ENCODE peak calls at places on chromosomes 1 and 21, in seven cellular contexts. Q, X, G, N, O, A and D are unnamed samples.
A peak's percentile ranks its signal among the peaks of the same experiment; 100 is the strongest.

GRCh38 chr1:101371259-101371658 is 134.4 kb downstream of the S1PR1 start:
- DNase-seq in Q (no peak), X (no peak), G (peak; percentile 52), N (no peak), O (no peak), A (no peak), D (no peak)

GRCh38 chr1:54781023-54781723 is 16.9 kb upstream of the PARS2 start:
- DNase-seq in Q (no peak), X (peak; percentile 46), G (no peak), N (no peak), O (no peak), A (no peak), D (no peak)

GRCh38 chr1:11541236-11541635 is 62.3 kb downstream of the DISP3 start:
- DNase-seq in Q (no peak), X (no peak), G (no peak), N (no peak), O (no peak), A (no peak), D (no peak)

GRCh38 chr1:167532964-167533824 is 14.9 kb upstream of the CD247 start:
- DNase-seq in Q (no peak), X (no peak), G (no peak), N (peak; percentile 70), O (no peak), A (no peak), D (no peak)

GRCh38 chr1:225699336-225699735 is 46.4 kb upstream of the ENAH start:
- DNase-seq in Q (no peak), X (no peak), G (no peak), N (no peak), O (no peak), A (no peak), D (no peak)

GRCh38 chr1:181768930-181769280 is 285.6 kb downstream of the CACNA1E start:
- DNase-seq in Q (no peak), X (no peak), G (no peak), N (no peak), O (no peak), A (no peak), D (no peak)

GRCh38 chr1:172581273-172581672 is 48.3 kb downstream of the SUCO start:
- DNase-seq in Q (no peak), X (no peak), G (no peak), N (no peak), O (no peak), A (no peak), D (no peak)

GRCh38 chr1:18344755-18345154 is 136.0 kb upstream of the KLHDC7A start:
- DNase-seq in Q (no peak), X (no peak), G (no peak), N (no peak), O (no peak), A (no peak), D (no peak)

GRCh38 chr1:150236614-150236934 is 662 bp upstream of the ANP32E start:
- DNase-seq in Q (no peak), X (no peak), G (no peak), N (no peak), O (no peak), A (peak; percentile 4), D (no peak)

GRCh38 chr1:98949606-98950005 is 55.1 kb downstream of the PLPPR5 start:
- DNase-seq in Q (no peak), X (no peak), G (no peak), N (no peak), O (no peak), A (no peak), D (no peak)

GRCh38 chr1:33111965-33112364 is 31.0 kb downstream of the AZIN2 start:
- DNase-seq in Q (no peak), X (no peak), G (peak; percentile 64), N (no peak), O (no peak), A (no peak), D (no peak)

GRCh38 chr1:23456226-23456625 is 27.8 kb downstream of the ASAP3 start:
- DNase-seq in Q (no peak), X (no peak), G (no peak), N (no peak), O (no peak), A (peak; percentile 67), D (no peak)

GRCh38 chr1:246218686-246219085 is 288.4 kb downstream of the SMYD3 start:
- DNase-seq in Q (no peak), X (no peak), G (no peak), N (no peak), O (no peak), A (no peak), D (no peak)

GRCh38 chr1:58862728-58863385 is 79.0 kb upstream of the JUN start:
- DNase-seq in Q (no peak), X (no peak), G (no peak), N (no peak), O (no peak), A (no peak), D (no peak)

GRCh38 chr21:31282095-31282709 is 61.9 kb downstream of the TIAM1 start:
- DNase-seq in Q (no peak), X (peak; percentile 38), G (peak; percentile 95), N (peak; percentile 57), O (peak; percentile 65), A (peak; percentile 95), D (no peak)

DNA sequence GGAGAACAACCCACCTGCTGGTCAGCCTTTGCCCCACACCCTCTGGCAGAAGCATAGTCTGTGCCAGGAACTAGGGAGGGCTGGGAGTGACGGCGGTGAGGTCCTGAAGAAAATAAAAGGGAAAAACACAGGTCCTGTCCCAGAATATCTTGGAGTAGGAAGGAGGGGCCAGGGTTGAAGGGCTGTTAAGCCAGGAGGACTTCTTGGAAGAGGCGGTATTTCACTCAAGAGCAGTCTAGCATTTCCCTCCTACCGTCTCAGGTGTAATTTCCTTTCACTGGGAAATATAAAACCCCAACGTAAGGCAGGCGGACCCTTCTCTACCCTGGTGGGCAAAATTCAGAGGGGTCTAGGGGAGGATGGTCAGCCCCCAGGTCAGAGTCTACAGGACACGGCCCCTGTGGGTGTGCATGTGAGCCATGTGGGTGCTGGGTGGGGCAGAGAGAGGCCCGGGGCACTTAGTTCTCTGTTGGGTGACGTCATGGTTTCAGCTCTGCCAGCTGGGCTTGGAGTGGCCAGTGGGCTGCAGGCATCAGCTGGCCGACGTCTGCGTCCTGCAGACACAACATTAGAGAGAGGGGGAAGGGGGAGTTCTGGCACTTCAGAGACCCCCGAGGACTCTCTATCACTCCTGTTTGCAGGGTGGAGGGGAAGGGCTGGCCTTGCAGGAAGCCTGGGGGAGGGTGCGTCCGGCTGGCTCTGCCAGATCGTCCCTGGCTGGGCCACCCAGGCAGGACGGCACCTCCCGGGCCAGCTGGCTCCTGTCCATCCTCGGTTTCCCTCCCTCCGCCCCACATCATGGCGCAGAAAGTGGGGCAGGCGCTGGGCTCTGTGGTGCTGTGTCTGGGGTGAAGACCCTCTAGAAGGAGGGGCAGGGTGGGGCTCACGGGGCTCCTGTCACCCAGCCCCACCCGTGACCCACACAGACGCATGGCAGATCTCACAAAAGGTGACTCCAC is 73.0 kb upstream of the TTC34 start:
- DNase-seq in Q (no peak), X (no peak), G (no peak), N (no peak), O (no peak), A (no peak), D (peak; percentile 77)
- H3K9me3 ChIP-seq in Q (peaks cover 24% of the 10 kb centered on the region), X (no peaks in the 10 kb centered on the region), G (no peaks in the 10 kb centered on the region), N (peaks cover 5% of the 10 kb centered on the region), O (peaks cover 19% of the 10 kb centered on the region), A (peaks cover 9% of the 10 kb centered on the region), D (peaks cover 11% of the 10 kb centered on the region)

DNA sequence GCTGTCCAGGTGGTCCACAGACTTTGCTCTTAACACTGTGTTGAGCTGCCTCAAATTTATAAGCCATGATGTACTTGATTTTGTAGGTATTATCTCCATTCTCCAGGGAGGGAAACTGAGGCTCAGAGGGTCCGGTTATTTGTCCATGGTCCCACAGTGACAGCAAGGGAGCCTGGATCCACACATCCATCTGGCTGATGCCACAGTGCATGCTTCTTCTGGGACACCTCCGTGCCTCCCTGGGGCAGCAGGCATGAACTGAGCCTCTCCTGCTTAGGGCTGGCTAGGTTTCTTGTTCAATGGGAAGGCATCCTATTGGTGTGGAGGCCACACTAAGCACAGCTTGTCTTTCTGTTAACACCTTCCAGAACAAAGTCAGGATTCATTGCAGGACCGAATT is 317.3 kb downstream of the AJAP1 start:
- DNase-seq in Q (no peak), X (no peak), G (no peak), N (no peak), O (no peak), A (peak; percentile 11), D (no peak)
- H3K9me3 ChIP-seq in Q (no peaks in the 10 kb centered on the region), X (no peaks in the 10 kb centered on the region), G (no peaks in the 10 kb centered on the region), N (no peaks in the 10 kb centered on the region), O (no peaks in the 10 kb centered on the region), A (peaks cover 15% of the 10 kb centered on the region), D (no peaks in the 10 kb centered on the region)

GRCh38 chr21:36693144-36694040 is 5.5 kb upstream of the SIM2 start:
- DNase-seq in Q (no peak), X (peak; percentile 58), G (no peak), N (no peak), O (no peak), A (no peak), D (no peak)
- H3K9me3 ChIP-seq in Q (no peaks in the 10 kb centered on the region), X (no peaks in the 10 kb centered on the region), G (no peaks in the 10 kb centered on the region), N (no peaks in the 10 kb centered on the region), O (no peaks in the 10 kb centered on the region), A (peaks cover 9% of the 10 kb centered on the region), D (peaks cover 5% of the 10 kb centered on the region)

GRCh38 chr1:29177022-29177705 is 4.5 kb downstream of the SRSF4 start:
- DNase-seq in Q (no peak), X (no peak), G (no peak), N (no peak), O (no peak), A (no peak), D (no peak)
- H3K9me3 ChIP-seq in Q (no peaks in the 10 kb centered on the region), X (no peaks in the 10 kb centered on the region), G (no peaks in the 10 kb centered on the region), N (no peaks in the 10 kb centered on the region), O (no peaks in the 10 kb centered on the region), A (no peaks in the 10 kb centered on the region), D (no peaks in the 10 kb centered on the region)

GRCh38 chr1:109247401-109248365 is 1.7 kb upstream of the CELSR2 start:
- DNase-seq in Q (no peak), X (no peak), G (no peak), N (no peak), O (no peak), A (no peak), D (peak; percentile 10)
- H3K9me3 ChIP-seq in Q (no peaks in the 10 kb centered on the region), X (no peaks in the 10 kb centered on the region), G (no peaks in the 10 kb centered on the region), N (no peaks in the 10 kb centered on the region), O (no peaks in the 10 kb centered on the region), A (no peaks in the 10 kb centered on the region), D (no peaks in the 10 kb centered on the region)